ENCODE peak calls at places on chromosomes 7 and 10, in five cellular contexts. One of them, this sample, is unnamed. For H3K4me1, the result is how much of the 10 kb centered on the place peaks cover.

GRCh38 chr10:126191192-126191591 is 197.1 kb downstream of the ADAM12 start:
- DNase-seq in ascending aorta: no peak
- DNase-seq in prostate gland: no peak
- DNase-seq in hepatocyte: no peak
- DNase-seq in effector memory CD4-positive, alpha-beta T cell: no peak
- DNase-seq in this sample: no peak

GRCh38 chr7:101216860-101217387 is 457 bp downstream of the PLOD3 start:
- DNase-seq in hepatocyte: no peak
- DNase-seq in effector memory CD4-positive, alpha-beta T cell: no peak
- DNase-seq in ascending aorta: no peak
- DNase-seq in prostate gland: no peak
- DNase-seq in this sample: no peak

GRCh38 chr7:141115949-141116348 is 42.1 kb downstream of the TMEM178B start:
- DNase-seq in effector memory CD4-positive, alpha-beta T cell: no peak
- DNase-seq in ascending aorta: no peak
- DNase-seq in prostate gland: no peak
- DNase-seq in hepatocyte: no peak
- DNase-seq in this sample: no peak

GRCh38 chr7:50647286-50647980 is 82.2 kb upstream of the DDC start:
- DNase-seq in prostate gland: no peak
- DNase-seq in hepatocyte: no peak
- DNase-seq in effector memory CD4-positive, alpha-beta T cell: no peak
- DNase-seq in ascending aorta: no peak
- DNase-seq in this sample: no peak

GRCh38 chr7:10156972-10157371 is 816.7 kb upstream of the PHF14 start:
- DNase-seq in prostate gland: no peak
- DNase-seq in effector memory CD4-positive, alpha-beta T cell: no peak
- DNase-seq in hepatocyte: no peak
- DNase-seq in ascending aorta: no peak
- DNase-seq in this sample: no peak

GRCh38 chr10:70674560-70675495 is 2.5 kb downstream of the ADAMTS14 start:
- DNase-seq in hepatocyte: no peak
- DNase-seq in prostate gland: no peak
- DNase-seq in ascending aorta: no peak
- DNase-seq in effector memory CD4-positive, alpha-beta T cell: no peak
- DNase-seq in this sample: no peak

GRCh38 chr7:22587322-22587721 is 87.3 kb upstream of the STEAP1B start:
- DNase-seq in prostate gland: no peak
- DNase-seq in hepatocyte: no peak
- DNase-seq in ascending aorta: no peak
- DNase-seq in effector memory CD4-positive, alpha-beta T cell: no peak
- DNase-seq in this sample: no peak

GRCh38 chr10:1036341-1036791 is 10.7 kb upstream of the IDI2 start:
- DNase-seq in hepatocyte: peak
- DNase-seq in effector memory CD4-positive, alpha-beta T cell: peak
- DNase-seq in ascending aorta: no peak
- DNase-seq in prostate gland: no peak
- DNase-seq in this sample: no peak

GRCh38 chr10:48454302-48455054 is 148.0 kb downstream of the MAPK8 start:
- DNase-seq in effector memory CD4-positive, alpha-beta T cell: no peak
- DNase-seq in ascending aorta: no peak
- DNase-seq in hepatocyte: peak
- DNase-seq in prostate gland: no peak
- DNase-seq in this sample: peak

GRCh38 chr10:70976063-70976462 is 87.7 kb upstream of the PCBD1 start:
- DNase-seq in prostate gland: no peak
- DNase-seq in effector memory CD4-positive, alpha-beta T cell: no peak
- DNase-seq in hepatocyte: no peak
- DNase-seq in ascending aorta: no peak
- DNase-seq in this sample: no peak

GRCh38 chr10:96683065-96683464 is 37.2 kb downstream of the PIK3AP1 start:
- DNase-seq in ascending aorta: no peak
- DNase-seq in effector memory CD4-positive, alpha-beta T cell: no peak
- DNase-seq in hepatocyte: no peak
- DNase-seq in prostate gland: no peak
- DNase-seq in this sample: no peak

GRCh38 chr10:30413996-30414576 is 19.9 kb upstream of the MAP3K8 start:
- DNase-seq in prostate gland: peak
- DNase-seq in ascending aorta: no peak
- DNase-seq in hepatocyte: peak
- DNase-seq in effector memory CD4-positive, alpha-beta T cell: no peak
- DNase-seq in this sample: no peak

GRCh38 chr7:18503068-18503859 is 7.7 kb downstream of the HDAC9 start:
- DNase-seq in prostate gland: no peak
- DNase-seq in hepatocyte: no peak
- DNase-seq in effector memory CD4-positive, alpha-beta T cell: no peak
- DNase-seq in ascending aorta: no peak
- DNase-seq in this sample: no peak

GRCh38 chr7:18508441-18509427 is 13.2 kb downstream of the HDAC9 start:
- DNase-seq in effector memory CD4-positive, alpha-beta T cell: no peak
- DNase-seq in hepatocyte: peak
- DNase-seq in prostate gland: no peak
- DNase-seq in ascending aorta: no peak
- DNase-seq in this sample: peak

GRCh38 chr7:18504965-18505364 is 9.4 kb downstream of the HDAC9 start:
- DNase-seq in ascending aorta: no peak
- DNase-seq in prostate gland: no peak
- DNase-seq in hepatocyte: no peak
- DNase-seq in effector memory CD4-positive, alpha-beta T cell: no peak
- DNase-seq in this sample: no peak

GRCh38 chr7:18509491-18509890 is 13.9 kb downstream of the HDAC9 start:
- DNase-seq in hepatocyte: no peak
- DNase-seq in ascending aorta: no peak
- DNase-seq in prostate gland: no peak
- DNase-seq in effector memory CD4-positive, alpha-beta T cell: no peak
- DNase-seq in this sample: no peak

GRCh38 chr7:18505870-18506460 is 10.4 kb downstream of the HDAC9 start:
- DNase-seq in effector memory CD4-positive, alpha-beta T cell: no peak
- DNase-seq in ascending aorta: no peak
- DNase-seq in hepatocyte: peak
- DNase-seq in prostate gland: no peak
- DNase-seq in this sample: no peak
- H3K4me1 ChIP-seq in effector memory CD4-positive, alpha-beta T cell: under half
- H3K4me1 ChIP-seq in ascending aorta: under half
- H3K4me1 ChIP-seq in hepatocyte: under half
- H3K4me1 ChIP-seq in prostate gland: under half
- H3K4me1 ChIP-seq in this sample: under half

DNA sequence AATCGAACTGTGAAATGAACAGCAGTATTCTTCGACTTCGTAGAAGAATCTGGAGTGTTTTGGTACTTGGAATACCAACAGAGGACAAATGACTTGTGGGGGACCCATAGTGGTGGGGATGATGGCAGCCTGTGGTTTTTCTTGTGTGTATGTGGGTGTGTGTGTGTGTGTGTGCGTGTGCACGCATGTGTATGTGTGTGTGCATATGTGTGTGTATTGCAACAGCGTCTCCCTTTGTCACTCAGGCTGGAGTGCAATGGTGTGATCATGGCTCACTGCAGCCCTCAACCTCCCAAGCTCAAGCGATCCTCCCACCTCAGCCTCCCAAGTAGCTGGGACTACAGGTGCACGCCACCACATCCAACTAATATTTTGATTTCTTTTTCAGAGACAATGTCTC is 9.4 kb upstream of the YWHAG start:
- DNase-seq in effector memory CD4-positive, alpha-beta T cell: no peak
- DNase-seq in hepatocyte: no peak
- DNase-seq in ascending aorta: no peak
- DNase-seq in prostate gland: no peak
- DNase-seq in this sample: no peak
- H3K4me1 ChIP-seq in effector memory CD4-positive, alpha-beta T cell: under half
- H3K4me1 ChIP-seq in hepatocyte: under half
- H3K4me1 ChIP-seq in ascending aorta: under half
- H3K4me1 ChIP-seq in prostate gland: under half
- H3K4me1 ChIP-seq in this sample: under half

DNA sequence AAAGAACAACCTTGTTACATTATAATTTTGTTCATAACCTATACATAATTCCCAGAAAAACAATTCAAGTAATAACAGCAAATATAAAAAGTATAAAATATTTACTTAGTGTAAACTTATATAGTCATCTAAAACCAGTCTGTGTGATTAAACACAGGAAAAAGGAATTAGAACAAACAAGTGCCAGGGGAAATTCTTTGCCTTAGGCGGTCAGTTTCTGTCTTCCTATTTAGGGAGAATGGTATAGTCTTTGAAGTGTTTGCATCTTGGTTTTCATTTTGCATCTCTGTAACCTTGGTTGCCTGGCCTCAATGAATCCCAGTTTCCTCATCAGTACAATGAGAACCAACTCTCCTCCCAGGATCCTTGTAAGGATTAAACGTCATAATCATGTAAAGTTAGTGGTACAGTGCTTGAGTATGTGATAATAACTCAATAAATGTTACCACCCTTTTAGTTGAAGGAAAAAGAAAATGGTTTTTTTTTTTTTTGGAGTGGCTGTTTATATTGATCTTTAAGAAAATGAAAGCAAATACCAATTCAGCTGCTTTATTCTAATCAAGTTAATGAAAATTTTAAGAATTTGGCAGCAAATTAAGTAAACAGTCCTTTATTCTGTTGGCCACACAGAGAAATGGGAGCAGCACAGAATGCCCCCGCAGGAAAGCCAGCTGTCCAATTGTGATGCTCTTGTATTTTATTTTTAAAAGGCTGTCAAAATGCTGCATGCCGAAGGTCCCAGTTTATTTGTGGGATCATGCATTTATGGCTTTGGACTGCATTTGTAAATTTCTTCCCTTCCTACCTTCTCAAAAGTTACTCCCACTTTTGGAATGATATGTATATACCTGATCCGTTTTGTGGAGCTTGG is 61.8 kb downstream of the SHH start:
- DNase-seq in ascending aorta: no peak
- DNase-seq in effector memory CD4-positive, alpha-beta T cell: no peak
- DNase-seq in prostate gland: no peak
- DNase-seq in hepatocyte: no peak
- DNase-seq in this sample: no peak
- H3K4me1 ChIP-seq in ascending aorta: under half
- H3K4me1 ChIP-seq in effector memory CD4-positive, alpha-beta T cell: under half
- H3K4me1 ChIP-seq in prostate gland: under half
- H3K4me1 ChIP-seq in hepatocyte: under half
- H3K4me1 ChIP-seq in this sample: under half

DNA sequence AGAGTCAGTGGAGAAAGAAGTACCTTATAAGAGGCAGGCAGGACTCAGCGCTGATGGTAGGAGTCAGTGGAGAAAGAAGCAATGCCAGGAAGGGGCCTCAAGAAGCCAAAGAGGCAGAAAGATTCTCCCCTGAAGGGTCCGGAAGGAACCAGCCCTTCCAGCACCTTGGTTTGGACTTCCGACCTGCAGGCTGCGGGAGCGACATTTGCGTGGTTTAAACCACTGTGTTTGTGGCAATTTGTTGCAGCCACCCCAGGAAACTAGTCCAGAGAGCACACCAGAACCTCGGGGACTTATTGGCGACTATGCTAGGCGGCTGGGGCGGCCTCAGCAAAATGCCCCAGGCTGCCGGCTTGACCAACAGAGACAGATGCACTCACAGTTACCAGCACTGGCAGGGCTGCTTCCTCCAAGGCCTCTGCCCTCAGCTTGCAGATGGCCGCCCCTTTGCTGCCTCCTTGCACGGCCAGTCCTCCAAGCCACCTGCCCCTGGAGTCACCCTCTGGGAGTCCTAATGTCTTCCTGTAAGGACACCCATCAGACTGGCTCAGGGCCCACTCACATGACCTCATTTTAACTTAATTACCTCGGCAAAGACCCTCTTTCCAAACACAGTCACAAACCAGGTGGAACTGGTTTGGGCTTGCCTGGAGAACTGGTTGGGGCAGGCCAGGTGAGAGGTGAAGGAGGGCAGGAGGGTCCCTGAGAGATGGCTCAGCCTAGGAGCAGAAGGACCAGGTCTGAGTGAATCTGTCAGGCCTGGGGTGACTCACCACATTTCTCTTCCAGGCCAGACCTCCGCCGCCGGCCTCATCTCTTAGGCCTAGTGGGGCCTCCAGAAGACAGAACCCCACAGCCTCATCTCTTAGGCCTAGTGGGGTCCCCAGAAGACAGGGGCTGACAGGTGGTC is 26.1 kb downstream of the CALML3 start:
- DNase-seq in ascending aorta: peak
- DNase-seq in hepatocyte: peak
- DNase-seq in prostate gland: no peak
- DNase-seq in effector memory CD4-positive, alpha-beta T cell: no peak
- DNase-seq in this sample: no peak
- H3K4me1 ChIP-seq in ascending aorta: under half
- H3K4me1 ChIP-seq in hepatocyte: half or more
- H3K4me1 ChIP-seq in prostate gland: half or more
- H3K4me1 ChIP-seq in effector memory CD4-positive, alpha-beta T cell: under half
- H3K4me1 ChIP-seq in this sample: half or more

GRCh38 chr7:134879815-134880475 is 100.5 kb downstream of the CALD1 start:
- DNase-seq in prostate gland: no peak
- DNase-seq in hepatocyte: no peak
- DNase-seq in effector memory CD4-positive, alpha-beta T cell: no peak
- DNase-seq in ascending aorta: no peak
- DNase-seq in this sample: no peak

GRCh38 chr7:134874407-134874806 is 95.0 kb downstream of the CALD1 start:
- DNase-seq in effector memory CD4-positive, alpha-beta T cell: no peak
- DNase-seq in hepatocyte: no peak
- DNase-seq in ascending aorta: no peak
- DNase-seq in prostate gland: no peak
- DNase-seq in this sample: no peak

GRCh38 chr7:134875867-134876266 is 96.4 kb downstream of the CALD1 start:
- DNase-seq in effector memory CD4-positive, alpha-beta T cell: no peak
- DNase-seq in prostate gland: no peak
- DNase-seq in ascending aorta: no peak
- DNase-seq in hepatocyte: no peak
- DNase-seq in this sample: no peak

GRCh38 chr7:134882481-134882880 is 103.0 kb downstream of the CALD1 start:
- DNase-seq in hepatocyte: no peak
- DNase-seq in prostate gland: no peak
- DNase-seq in ascending aorta: no peak
- DNase-seq in effector memory CD4-positive, alpha-beta T cell: no peak
- DNase-seq in this sample: peak

DNA sequence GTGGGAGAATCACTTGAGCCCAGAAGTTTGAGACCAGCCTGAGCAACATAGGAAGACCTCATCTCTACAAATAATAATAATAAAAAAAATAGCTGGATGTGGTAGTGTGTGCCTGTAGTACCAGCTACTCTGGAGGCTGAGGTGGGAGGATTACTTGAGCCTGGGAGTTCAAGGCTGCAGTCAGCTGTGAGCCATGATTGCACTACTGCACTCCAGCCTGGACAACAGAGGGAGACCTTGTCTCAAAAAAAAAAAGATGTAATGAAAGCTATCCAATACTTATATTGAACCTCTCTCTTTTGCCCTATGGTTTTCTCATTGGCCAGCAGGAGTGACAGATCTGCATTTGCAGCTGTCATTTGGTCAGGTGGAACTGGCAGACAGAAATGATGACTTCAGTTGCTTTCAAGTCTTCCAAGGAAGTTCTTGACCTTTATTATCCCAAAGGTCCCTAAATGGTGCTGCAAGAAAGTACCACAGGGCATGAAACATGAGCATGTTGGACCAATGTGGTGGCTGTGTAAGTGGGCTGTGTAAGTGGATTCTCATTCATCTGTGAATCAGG is 99.4 kb downstream of the CALD1 start:
- DNase-seq in effector memory CD4-positive, alpha-beta T cell: no peak
- DNase-seq in prostate gland: no peak
- DNase-seq in ascending aorta: no peak
- DNase-seq in hepatocyte: no peak
- DNase-seq in this sample: no peak
- H3K4me1 ChIP-seq in effector memory CD4-positive, alpha-beta T cell: under half
- H3K4me1 ChIP-seq in prostate gland: under half
- H3K4me1 ChIP-seq in ascending aorta: under half
- H3K4me1 ChIP-seq in hepatocyte: under half
- H3K4me1 ChIP-seq in this sample: half or more